ENCODE peak calls at places on chromosomes 5 and 9, in nine cellular contexts. C, L, E, J, F, K, W, H and Q are unnamed samples.

GRCh38 chr5:160289721-160290120 is 22.6 kb downstream of the CCNJL start:
- DNase-seq in C (no peak), L (no peak), E (no peak), J (no peak), F (no peak), K (no peak), W (no peak), H (no peak), Q (no peak)

GRCh38 chr5:101067415-101067814 is 164.3 kb upstream of the ST8SIA4 start:
- DNase-seq in C (no peak), L (no peak), E (no peak), J (no peak), F (no peak), K (no peak), W (no peak), H (no peak), Q (no peak)

GRCh38 chr9:30197954-30198353 is 2186.5 kb upstream of the ACO1 start:
- DNase-seq in C (no peak), L (peak), E (no peak), J (no peak), F (no peak), K (no peak), W (no peak), H (no peak), Q (no peak)

GRCh38 chr5:173327948-173328895 is at the start of gene STC2:
- DNase-seq in C (peak), L (peak), E (peak), J (peak), F (no peak), K (peak), W (no peak), H (peak), Q (peak)

GRCh38 chr9:114450181-114450580 is 55.1 kb downstream of the WHRN start:
- DNase-seq in C (no peak), L (no peak), E (no peak), J (no peak), F (no peak), K (no peak), W (no peak), H (no peak), Q (no peak)

GRCh38 chr9:87564111-87564510 is 66.4 kb downstream of the DAPK1 start:
- DNase-seq in C (no peak), L (peak), E (no peak), J (peak), F (no peak), K (no peak), W (no peak), H (no peak), Q (no peak)

GRCh38 chr5:133559960-133560359 is 52.4 kb downstream of the FSTL4 start:
- DNase-seq in C (no peak), L (no peak), E (no peak), J (no peak), F (no peak), K (no peak), W (no peak), H (no peak), Q (no peak)

GRCh38 chr5:117999939-118000549 is 988.3 kb downstream of the DTWD2 start:
- DNase-seq in C (no peak), L (no peak), E (no peak), J (no peak), F (no peak), K (no peak), W (no peak), H (no peak), Q (no peak)

GRCh38 chr9:109014267-109015025 is 1.1 kb upstream of the CTNNAL1 start:
- DNase-seq in C (no peak), L (peak), E (no peak), J (peak), F (no peak), K (no peak), W (no peak), H (no peak), Q (no peak)

GRCh38 chr5:133303298-133303697 is 251.5 kb downstream of the HSPA4 start:
- DNase-seq in C (no peak), L (no peak), E (no peak), J (no peak), F (no peak), K (no peak), W (no peak), H (no peak), Q (no peak)

GRCh38 chr5:131671994-131672655 is 37.1 kb upstream of the RAPGEF6 start:
- DNase-seq in C (peak), L (no peak), E (no peak), J (peak), F (no peak), K (peak), W (no peak), H (no peak), Q (no peak)

GRCh38 chr5:35409361-35409760 is 179.1 kb upstream of the PRLR start:
- DNase-seq in C (no peak), L (no peak), E (no peak), J (no peak), F (no peak), K (no peak), W (no peak), H (no peak), Q (no peak)

GRCh38 chr5:143314664-143315063 is 88.8 kb downstream of the NR3C1 start:
- DNase-seq in C (no peak), L (peak), E (no peak), J (peak), F (no peak), K (no peak), W (no peak), H (no peak), Q (no peak)

GRCh38 chr5:146561711-146562110 is 45.7 kb upstream of the GPR151 start:
- DNase-seq in C (no peak), L (no peak), E (no peak), J (peak), F (no peak), K (no peak), W (no peak), H (no peak), Q (no peak)

GRCh38 chr9:129306318-129306973 is 128.4 kb upstream of the IER5L start:
- DNase-seq in C (no peak), L (no peak), E (no peak), J (no peak), F (no peak), K (no peak), W (no peak), H (no peak), Q (no peak)

GRCh38 chr9:128362774-128363173 is 8.4 kb upstream of the URM1 start:
- DNase-seq in C (no peak), L (no peak), E (no peak), J (no peak), F (no peak), K (no peak), W (no peak), H (no peak), Q (no peak)

GRCh38 chr9:123169926-123170325 is 98.5 kb downstream of the STRBP start:
- DNase-seq in C (no peak), L (no peak), E (no peak), J (no peak), F (no peak), K (no peak), W (no peak), H (no peak), Q (no peak)

GRCh38 chr5:119411935-119412623 is 40.2 kb upstream of the HSD17B4 start:
- DNase-seq in C (peak), L (peak), E (peak), J (peak), F (peak), K (peak), W (peak), H (no peak), Q (peak)

GRCh38 chr9:2085719-2086515 is 70.8 kb downstream of the SMARCA2 start:
- DNase-seq in C (no peak), L (peak), E (no peak), J (peak), F (no peak), K (no peak), W (no peak), H (no peak), Q (no peak)

GRCh38 chr5:175162036-175162435 is 281.9 kb downstream of the DRD1 start:
- DNase-seq in C (no peak), L (no peak), E (no peak), J (no peak), F (no peak), K (no peak), W (no peak), H (no peak), Q (no peak)

GRCh38 chr5:87139795-87140194 is 127.9 kb upstream of the RASA1 start:
- DNase-seq in C (no peak), L (no peak), E (no peak), J (no peak), F (no peak), K (no peak), W (no peak), H (no peak), Q (no peak)

GRCh38 chr5:166270712-166271111 is 2020.7 kb upstream of the WWC1 start:
- DNase-seq in C (no peak), L (no peak), E (no peak), J (no peak), F (no peak), K (no peak), W (no peak), H (no peak), Q (no peak)

GRCh38 chr5:151699071-151699901 is 12.6 kb upstream of the SPARC start:
- DNase-seq in C (no peak), L (peak), E (peak), J (peak), F (no peak), K (no peak), W (no peak), H (no peak), Q (peak)

GRCh38 chr9:93268551-93269314 is 84.8 kb downstream of the WNK2 start:
- DNase-seq in C (no peak), L (no peak), E (no peak), J (no peak), F (peak), K (no peak), W (no peak), H (no peak), Q (peak)

GRCh38 chr5:141393267-141393666 is 834 bp downstream of the PCDHGA8 start:
- DNase-seq in C (no peak), L (no peak), E (no peak), J (no peak), F (no peak), K (no peak), W (no peak), H (no peak), Q (no peak)

GRCh38 chr5:170619869-170620268 is 116.0 kb downstream of the KCNIP1 start:
- DNase-seq in C (no peak), L (no peak), E (no peak), J (no peak), F (no peak), K (no peak), W (no peak), H (no peak), Q (no peak)

GRCh38 chr9:110072597-110073355 is 135.2 kb downstream of the C9orf152 start:
- DNase-seq in C (no peak), L (no peak), E (no peak), J (no peak), F (no peak), K (no peak), W (no peak), H (no peak), Q (no peak)